ENCODE peak calls at places on chromosomes 4 and X, in ten cellular contexts. F is right atrium auricular region, W is GM13977, U is AG09309, R is heart left ventricle, T is suprapubic skin, Z is BJ, E is B cell, O is body of pancreas, L is nephron progenitor cell. N is an unnamed sample.
A peak's percentile ranks its signal among the peaks of the same experiment; 100 is the strongest.

GRCh38 chr4:71209161-71209560 is 129.7 kb upstream of the SLC4A4 start:
- DNase-seq in F (no peak), W (no peak), U (no peak), R (no peak), T (no peak), Z (peak; percentile 52), E (no peak), O (no peak), L (no peak), N (no peak)

GRCh38 chrX:68139791-68140190 is 293.5 kb downstream of the OPHN1 start:
- DNase-seq in F (no peak), W (no peak), U (no peak), R (no peak), T (no peak), Z (no peak), E (no peak), O (no peak), L (no peak), N (no peak)

GRCh38 chr4:156290811-156291210 is 337.1 kb upstream of the CTSO start:
- DNase-seq in F (no peak), W (no peak), U (peak; percentile 11), R (no peak), T (no peak), Z (peak; percentile 26), E (no peak), O (no peak), L (no peak), N (no peak)

GRCh38 chr4:81606796-81607550 is 135.3 kb upstream of the RASGEF1B start:
- DNase-seq in F (peak; percentile 59), W (no peak), U (no peak), R (no peak), T (no peak), Z (no peak), E (peak; percentile 64), O (peak; percentile 18), L (peak; percentile 20), N (no peak)

GRCh38 chrX:70464051-70464450 is 19.4 kb downstream of the DLG3 start:
- DNase-seq in F (no peak), W (no peak), U (no peak), R (no peak), T (no peak), Z (no peak), E (no peak), O (no peak), L (no peak), N (no peak)

GRCh38 chrX:53606456-53606855 is 80.1 kb downstream of the HUWE1 start:
- DNase-seq in F (no peak), W (no peak), U (no peak), R (no peak), T (no peak), Z (no peak), E (no peak), O (no peak), L (no peak), N (no peak)

GRCh38 chr4:152690706-152691651 is 11.2 kb upstream of the TMEM154 start:
- DNase-seq in F (no peak), W (no peak), U (no peak), R (no peak), T (no peak), Z (no peak), E (no peak), O (no peak), L (no peak), N (no peak)

GRCh38 chrX:119828446-119828845 is 24.3 kb downstream of the UPF3B start:
- DNase-seq in F (no peak), W (no peak), U (no peak), R (no peak), T (no peak), Z (no peak), E (no peak), O (no peak), L (no peak), N (no peak)

GRCh38 chrX:15600745-15601144 is at the start of gene ACE2:
- DNase-seq in F (no peak), W (no peak), U (no peak), R (no peak), T (no peak), Z (no peak), E (no peak), O (no peak), L (no peak), N (no peak)

GRCh38 chr4:90025248-90025647 is 101.9 kb upstream of the CCSER1 start:
- DNase-seq in F (no peak), W (no peak), U (no peak), R (no peak), T (no peak), Z (no peak), E (peak; percentile 24), O (no peak), L (no peak), N (peak; percentile 2)

GRCh38 chrX:140548985-140549384 is 44.1 kb upstream of the SOX3 start:
- DNase-seq in F (no peak), W (no peak), U (no peak), R (no peak), T (no peak), Z (no peak), E (no peak), O (no peak), L (no peak), N (no peak)
- TF ChIP-seq CTCF in F (no peak), W (no peak), U (no peak), R (no peak), T (no peak), Z (no peak), E (no peak), O (no peak), L (no peak), N (no peak)

DNA sequence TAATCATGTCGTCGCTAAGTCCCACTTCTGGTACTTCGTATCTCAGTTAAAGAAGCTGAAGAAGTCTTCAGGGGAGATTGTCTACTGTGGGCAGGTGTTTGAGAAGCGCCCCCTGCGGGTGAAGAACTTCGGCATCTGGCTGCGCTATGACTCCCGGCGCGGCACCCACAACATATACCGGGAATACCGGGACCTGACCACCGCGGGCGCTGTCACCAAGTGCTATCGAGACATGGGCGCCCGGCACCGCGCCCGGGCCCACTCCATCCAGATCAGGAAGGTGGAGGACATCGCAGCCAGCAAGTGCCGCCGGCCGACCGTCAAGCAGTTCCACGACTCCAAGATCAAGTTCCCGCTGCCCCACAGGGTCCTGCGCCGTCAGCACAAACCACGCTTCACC is 11.3 kb downstream of the PNCK start:
- DNase-seq in F (no peak), W (no peak), U (no peak), R (peak; percentile 69), T (peak; percentile 67), Z (no peak), E (peak; percentile 69), O (peak; percentile 58), L (peak; percentile 63), N (no peak)
- TF ChIP-seq CTCF in F (peak; percentile 55), W (peak; percentile 46), U (peak; percentile 29), R (peak; percentile 23), T (peak; percentile 31), Z (peak; percentile 51), E (peak; percentile 48), O (peak; percentile 44), L (peak; percentile 34), N (peak; percentile 24)

DNA sequence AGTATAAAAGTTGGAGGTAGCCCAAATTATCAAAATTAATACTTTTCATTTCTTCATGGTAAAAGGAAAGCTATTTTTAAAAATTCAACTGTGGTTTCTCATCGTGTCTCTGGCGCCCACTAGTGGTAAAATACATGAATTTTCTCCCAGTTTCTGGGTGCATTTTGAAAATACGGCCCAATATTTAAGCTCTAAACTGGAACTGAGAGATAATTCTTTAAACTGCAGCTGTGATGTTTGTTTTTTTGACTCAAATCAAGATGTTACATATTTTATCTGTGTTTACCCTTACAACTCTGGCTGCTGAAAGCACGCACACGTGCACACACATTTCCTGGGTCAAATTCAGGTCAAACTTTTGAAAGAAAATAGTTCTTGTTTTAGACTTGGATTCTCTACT is 123.9 kb upstream of the ACSL4 start:
- DNase-seq in F (no peak), W (no peak), U (no peak), R (no peak), T (no peak), Z (no peak), E (peak; percentile 52), O (peak; percentile 10), L (peak; percentile 15), N (no peak)
- TF ChIP-seq CTCF in F (peak; percentile 86), W (peak; percentile 66), U (peak; percentile 75), R (peak; percentile 72), T (peak; percentile 40), Z (peak; percentile 69), E (peak; percentile 74), O (peak; percentile 65), L (peak; percentile 97), N (peak; percentile 39)

GRCh38 chrX:12567857-12568256 is 223.4 kb upstream of the PRPS2 start:
- DNase-seq in F (no peak), W (no peak), U (no peak), R (no peak), T (no peak), Z (no peak), E (peak; percentile 22), O (no peak), L (no peak), N (no peak)

GRCh38 chrX:12570859-12571501 is 220.2 kb upstream of the PRPS2 start:
- DNase-seq in F (no peak), W (no peak), U (no peak), R (no peak), T (no peak), Z (no peak), E (no peak), O (no peak), L (no peak), N (no peak)
- TF ChIP-seq CTCF in F (no peak), W (no peak), U (no peak), R (no peak), T (no peak), Z (no peak), E (no peak), O (no peak), L (no peak), N (no peak)

DNA sequence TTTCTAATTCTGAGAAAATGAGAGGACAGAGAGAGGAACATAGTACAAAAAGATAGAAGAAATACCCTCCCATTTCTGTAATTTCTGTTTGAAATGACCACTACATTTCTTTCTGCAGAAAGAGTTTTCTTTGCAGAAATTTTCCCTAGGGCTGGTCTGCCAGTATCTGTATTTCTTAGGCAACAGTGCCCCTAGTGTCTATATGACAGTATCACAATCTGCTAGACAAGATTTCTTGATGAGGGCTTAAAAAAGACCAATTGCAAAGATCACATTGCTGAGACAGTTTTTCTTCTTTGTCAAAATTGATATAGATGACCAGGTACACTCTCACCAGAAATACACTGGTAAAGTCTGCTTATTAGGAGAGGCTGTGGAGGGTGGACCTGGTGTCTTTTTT is 81.0 kb upstream of the ZDHHC15 start:
- DNase-seq in F (no peak), W (peak; percentile 48), U (no peak), R (no peak), T (no peak), Z (no peak), E (peak; percentile 24), O (peak; percentile 1), L (no peak), N (peak; percentile 13)
- TF ChIP-seq CTCF in F (peak; percentile 76), W (peak; percentile 64), U (peak; percentile 56), R (peak; percentile 50), T (peak; percentile 40), Z (peak; percentile 46), E (peak; percentile 71), O (peak; percentile 38), L (peak; percentile 53), N (no peak)

GRCh38 chr4:182143086-182143821 is 99.9 kb upstream of the TENM3 start:
- DNase-seq in F (no peak), W (no peak), U (no peak), R (no peak), T (no peak), Z (no peak), E (no peak), O (peak; percentile 7), L (peak; percentile 51), N (no peak)
- TF ChIP-seq CTCF in F (no peak), W (no peak), U (peak; percentile 15), R (no peak), T (no peak), Z (no peak), E (no peak), O (no peak), L (no peak), N (no peak)

GRCh38 chr4:43351970-43352806 is 459.7 kb downstream of the GRXCR1 start:
- DNase-seq in F (no peak), W (no peak), U (no peak), R (no peak), T (no peak), Z (no peak), E (no peak), O (no peak), L (no peak), N (no peak)
- TF ChIP-seq CTCF in F (no peak), W (no peak), U (no peak), R (no peak), T (no peak), Z (no peak), E (no peak), O (no peak), L (no peak), N (no peak)